ENCODE peak calls at places on chromosome 20, in seven cellular contexts. A is BE2C; T is AG09309; I is C1 segment of cervical spinal cord; O is H54; V is islet precursor cell; L is stimulated activated CD8-positive, alpha-beta memory T cell treated with anti-CD3 and anti-CD28 coated beads, Interleukin-4, amount 100 ng/mL, for 1 hour. X is an unnamed sample.

GRCh38 chr20:49768204-49769124 is 44.2 kb upstream of the SLC9A8 start:
- DNase-seq in O (peak), A (no peak), T (peak), V (no peak), I (no peak), L (no peak), X (no peak)

GRCh38 chr20:1844723-1845523 is 50.3 kb upstream of the SIRPA start:
- DNase-seq in V (no peak), O (no peak), T (no peak), A (no peak), L (no peak), I (peak), X (peak)

GRCh38 chr20:21315138-21315537 is 12.0 kb downstream of the XRN2 start:
- DNase-seq in O (no peak), L (no peak), V (no peak), T (peak), A (no peak), I (no peak), X (peak)

GRCh38 chr20:17883592-17884317 is 84.8 kb downstream of the SNX5 start:
- DNase-seq in A (no peak), L (no peak), V (no peak), I (no peak), T (no peak), O (no peak), X (no peak)

GRCh38 chr20:61570796-61571195 is 318.7 kb downstream of the CDH4 start:
- DNase-seq in T (no peak), I (no peak), O (no peak), L (no peak), V (no peak), A (no peak), X (no peak)

GRCh38 chr20:64050261-64051032 is 1.0 kb upstream of the SOX18 start:
- DNase-seq in T (no peak), V (no peak), L (no peak), O (no peak), A (no peak), I (no peak), X (no peak)

GRCh38 chr20:50360921-50361320 is 149.3 kb upstream of the PTPN1 start:
- DNase-seq in T (no peak), L (no peak), O (no peak), V (no peak), A (no peak), I (no peak), X (no peak)

GRCh38 chr20:56360899-56361199 is 2.1 kb downstream of the FAM210B start:
- DNase-seq in A (no peak), L (no peak), V (peak), I (no peak), O (no peak), T (no peak), X (no peak)

GRCh38 chr20:38242848-38243449 is 17.6 kb downstream of the KIAA1755 start:
- DNase-seq in T (no peak), A (no peak), O (no peak), L (no peak), V (no peak), I (no peak), X (peak)

GRCh38 chr20:45359069-45359405 is 3.9 kb upstream of the SYS1 start:
- DNase-seq in L (no peak), V (no peak), T (no peak), O (no peak), A (no peak), I (no peak), X (no peak)

X was measured in OCI-LY7.